ENCODE peak calls at places on chromosome 18, in four cellular contexts. Y is psoas muscle, K is HepG2, G is H7. F is an unnamed sample.

GRCh38 chr18:41077076-41077475 is 878.0 kb upstream of the PIK3C3 start:
- DNase-seq in G (no peak), K (no peak), Y (no peak), F (no peak)

GRCh38 chr18:46341989-46342525 is 237.9 kb downstream of the HAUS1 start:
- DNase-seq in K (no peak), Y (no peak), G (no peak), F (no peak)

GRCh38 chr18:8825273-8825672 is 119.9 kb downstream of the MTCL1 start:
- DNase-seq in G (no peak), Y (no peak), K (no peak), F (no peak)

GRCh38 chr18:44819944-44820510 is 139.3 kb downstream of the SETBP1 start:
- DNase-seq in Y (peak; percentile 83), G (peak; percentile 32), K (no peak), F (no peak)

GRCh38 chr18:9701604-9702324 is 6.3 kb upstream of the RAB31 start:
- DNase-seq in K (no peak), Y (no peak), G (no peak), F (no peak)

GRCh38 chr18:24530630-24531111 is 70.2 kb downstream of the HRH4 start:
- DNase-seq in Y (no peak), K (no peak), G (no peak), F (no peak)

GRCh38 chr18:72460210-72460680 is 83.9 kb downstream of the CBLN2 start:
- DNase-seq in G (no peak), Y (no peak), K (no peak), F (no peak)

GRCh38 chr18:5527603-5528002 is 16.2 kb downstream of the EPB41L3 start:
- DNase-seq in K (no peak), G (no peak), Y (peak; percentile 53), F (peak; percentile 65)

GRCh38 chr18:55447672-55448018 is 140.3 kb downstream of the TCF4 start:
- DNase-seq in Y (no peak), K (no peak), G (no peak), F (no peak)

GRCh38 chr18:50970006-50970405 is 2.2 kb downstream of the ELAC1 start:
- DNase-seq in K (no peak), Y (no peak), G (no peak), F (no peak)

GRCh38 chr18:56851774-56852173 is 200.6 kb downstream of the WDR7 start:
- DNase-seq in Y (no peak), G (no peak), K (no peak), F (no peak)

GRCh38 chr18:45856526-45856925 is 31.1 kb downstream of the SIGLEC15 start:
- DNase-seq in G (no peak), K (no peak), Y (no peak), F (peak; percentile 36)

GRCh38 chr18:395481-396250 is 104.8 kb downstream of the COLEC12 start:
- DNase-seq in K (no peak), G (no peak), Y (no peak), F (peak; percentile 53)

GRCh38 chr18:51123046-51123395 is 74.5 kb downstream of the MEX3C start:
- DNase-seq in Y (no peak), K (no peak), G (no peak), F (no peak)

GRCh38 chr18:21115519-21116411 is 4.2 kb upstream of the ROCK1 start:
- DNase-seq in G (peak; percentile 45), K (no peak), Y (no peak), F (no peak)

GRCh38 chr18:57107141-57107832 is 39.6 kb upstream of the BOD1L2 start:
- DNase-seq in K (peak; percentile 11), Y (no peak), G (peak; percentile 32), F (peak; percentile 2)

GRCh38 chr18:9628984-9629383 is 14.6 kb upstream of the PPP4R1 start:
- DNase-seq in K (no peak), G (no peak), Y (no peak), F (no peak)

GRCh38 chr18:21803495-21803894 is 62.9 kb downstream of the MIB1 start:
- DNase-seq in Y (no peak), K (peak; percentile 63), G (no peak), F (no peak)

GRCh38 chr18:46676162-46676830 is 19.3 kb upstream of the LOXHD1 start:
- DNase-seq in G (no peak), Y (no peak), K (no peak), F (no peak)

GRCh38 chr18:9760641-9761040 is 52.5 kb downstream of the RAB31 start:
- DNase-seq in K (no peak), G (no peak), Y (no peak), F (no peak)

GRCh38 chr18:36326771-36327170 is 29.3 kb downstream of the FHOD3 start:
- DNase-seq in Y (no peak), G (no peak), K (no peak), F (no peak)
- H3K4me3 ChIP-seq in Y (no peak overlapping the region), G (no peak overlapping the region), K (no peak overlapping the region), F (no peak overlapping the region)

GRCh38 chr18:36191286-36191685 is 4.0 kb downstream of the MOCOS start:
- DNase-seq in G (no peak), Y (no peak), K (no peak), F (no peak)
- H3K4me3 ChIP-seq in G (no peak overlapping the region), Y (no peak overlapping the region), K (no peak overlapping the region), F (no peak overlapping the region)

DNA sequence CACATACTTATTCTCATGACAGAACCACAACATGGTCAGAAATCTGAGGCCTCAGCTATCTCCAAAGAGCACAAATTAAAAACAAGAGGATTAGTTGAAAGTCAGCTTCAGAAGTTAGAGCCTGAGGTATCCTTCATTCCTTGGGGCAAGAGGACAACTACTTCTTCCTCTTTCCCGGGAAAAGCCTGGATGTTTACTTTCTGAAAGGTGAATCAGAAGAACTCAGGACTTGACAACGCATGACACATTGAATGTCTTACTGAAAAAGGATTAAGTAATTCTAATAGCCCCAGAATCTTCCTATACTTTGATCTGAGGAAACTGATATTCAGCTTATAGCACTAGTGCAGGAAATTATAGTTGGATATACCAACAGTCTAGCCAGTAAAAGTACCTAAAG is 573.2 kb downstream of the METTL4 start:
- DNase-seq in K (no peak), G (no peak), Y (no peak), F (no peak)
- H3K4me3 ChIP-seq in K (no peak overlapping the region), G (no peak overlapping the region), Y (no peak overlapping the region), F (no peak overlapping the region)

DNA sequence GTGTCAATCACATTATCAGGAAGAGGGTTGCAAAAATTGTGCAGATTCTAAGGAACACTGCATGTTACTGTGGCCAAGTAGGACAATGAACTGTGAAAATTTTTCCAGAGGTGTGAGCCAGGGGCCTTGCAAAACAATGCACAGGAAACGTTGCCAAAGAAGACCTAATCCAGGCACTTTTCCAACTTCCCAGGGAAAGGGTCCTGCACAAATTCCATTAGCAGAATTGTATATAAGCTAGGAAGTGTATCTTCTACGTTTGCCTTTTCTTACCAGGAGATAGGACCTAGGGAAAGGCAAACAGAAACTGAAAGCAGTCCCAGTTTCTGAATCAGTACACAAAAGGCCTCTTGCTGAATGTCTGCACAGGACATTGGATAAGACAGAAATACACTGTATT is 1888.3 kb upstream of the CELF4 start:
- DNase-seq in K (peak; percentile 30), Y (no peak), G (no peak), F (peak; percentile 13)
- H3K4me3 ChIP-seq in K (no peak overlapping the region), Y (no peak overlapping the region), G (no peak overlapping the region), F (peak overlapping the region; percentile 44)

GRCh38 chr18:79459946-79460345 is 64.2 kb downstream of the NFATC1 start:
- DNase-seq in G (no peak), K (no peak), Y (no peak), F (no peak)

GRCh38 chr18:79458131-79458838 is 62.6 kb downstream of the NFATC1 start:
- DNase-seq in K (peak; percentile 43), Y (peak; percentile 74), G (peak; percentile 72), F (peak; percentile 20)

GRCh38 chr18:79460445-79461300 is 64.9 kb downstream of the NFATC1 start:
- DNase-seq in Y (no peak), G (peak; percentile 77), K (no peak), F (no peak)

GRCh38 chr18:79457652-79458051 is 61.9 kb downstream of the NFATC1 start:
- DNase-seq in G (no peak), K (no peak), Y (no peak), F (no peak)

DNA sequence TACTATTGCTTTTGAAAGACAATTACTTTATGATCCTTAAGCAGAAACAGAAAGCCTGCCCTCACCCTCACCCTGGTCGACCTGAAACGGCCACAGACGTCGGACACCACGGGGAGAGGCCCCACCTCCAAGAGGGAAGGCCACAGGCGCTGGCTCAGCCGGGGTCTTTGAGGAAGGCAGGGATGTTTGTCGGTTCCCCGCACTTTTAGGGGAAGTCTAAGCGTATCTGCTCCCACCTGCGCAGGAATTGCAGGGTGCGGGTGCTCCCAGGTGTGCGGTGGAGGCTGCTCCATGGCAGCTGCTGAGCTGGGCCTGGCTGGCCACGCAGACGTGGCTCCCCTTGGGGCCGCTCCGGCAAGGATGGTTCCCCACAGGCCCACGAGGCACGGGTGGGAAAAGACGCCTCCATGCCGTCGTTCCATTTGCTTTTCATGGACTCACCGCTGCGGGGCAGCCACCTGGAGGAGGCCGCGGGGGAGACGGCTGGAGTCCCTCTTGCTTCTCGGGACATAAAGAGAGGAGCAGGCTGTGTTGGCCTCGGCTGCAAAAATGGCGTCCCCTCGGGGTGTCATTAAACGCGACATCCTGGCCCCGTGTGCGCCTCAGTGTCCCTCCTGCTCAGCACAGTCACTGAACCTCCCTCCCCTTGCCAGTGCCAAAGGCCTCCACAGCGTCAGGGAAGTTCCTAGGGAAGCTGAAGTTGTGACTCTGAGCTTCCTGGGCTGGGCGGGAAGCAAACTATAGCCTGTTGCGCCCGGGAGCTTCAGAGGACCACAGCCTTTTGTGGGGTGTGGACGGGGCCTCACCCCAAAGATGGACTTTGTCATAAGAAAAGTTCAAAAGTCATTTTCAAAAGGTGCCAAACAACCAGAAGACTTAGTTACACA is 63.4 kb downstream of the NFATC1 start:
- DNase-seq in Y (no peak), G (peak; percentile 72), K (no peak), F (no peak)
- H3K4me3 ChIP-seq in Y (peak overlapping the region; percentile 4), G (no peak overlapping the region), K (no peak overlapping the region), F (no peak overlapping the region)

DNA sequence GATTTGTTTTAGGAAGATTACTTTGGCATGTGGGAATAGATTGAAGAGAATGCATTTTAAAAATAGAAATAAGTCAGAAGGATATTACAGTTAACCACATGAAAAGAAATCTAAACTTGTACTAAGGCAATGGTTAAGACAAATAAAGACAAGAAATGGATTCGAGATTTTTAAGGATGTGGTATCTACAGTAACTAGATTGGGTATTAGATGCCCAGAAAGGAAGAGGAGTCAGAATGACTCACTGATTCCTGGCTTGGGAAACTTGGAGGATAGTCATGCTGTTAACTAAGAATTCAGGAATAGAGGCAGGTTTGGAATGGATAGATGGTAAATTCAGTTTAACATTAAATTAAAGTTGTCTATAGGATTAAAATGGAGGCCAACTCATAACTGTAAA is 55.9 kb downstream of the METTL4 start:
- DNase-seq in G (no peak), K (no peak), Y (no peak), F (peak; percentile 38)
- H3K4me3 ChIP-seq in G (no peak overlapping the region), K (no peak overlapping the region), Y (no peak overlapping the region), F (no peak overlapping the region)

GRCh38 chr18:52766002-52766540 is 426.1 kb downstream of the DCC start:
- DNase-seq in Y (no peak), K (no peak), G (no peak), F (no peak)
- H3K4me3 ChIP-seq in Y (no peak overlapping the region), K (no peak overlapping the region), G (no peak overlapping the region), F (no peak overlapping the region)

GRCh38 chr18:3217930-3218647 is 1.7 kb downstream of the MYOM1 start:
- DNase-seq in K (peak; percentile 96), Y (no peak), G (peak; percentile 37), F (no peak)
- H3K4me3 ChIP-seq in K (no peak overlapping the region), Y (peak overlapping the region; percentile 79), G (no peak overlapping the region), F (no peak overlapping the region)

DNA sequence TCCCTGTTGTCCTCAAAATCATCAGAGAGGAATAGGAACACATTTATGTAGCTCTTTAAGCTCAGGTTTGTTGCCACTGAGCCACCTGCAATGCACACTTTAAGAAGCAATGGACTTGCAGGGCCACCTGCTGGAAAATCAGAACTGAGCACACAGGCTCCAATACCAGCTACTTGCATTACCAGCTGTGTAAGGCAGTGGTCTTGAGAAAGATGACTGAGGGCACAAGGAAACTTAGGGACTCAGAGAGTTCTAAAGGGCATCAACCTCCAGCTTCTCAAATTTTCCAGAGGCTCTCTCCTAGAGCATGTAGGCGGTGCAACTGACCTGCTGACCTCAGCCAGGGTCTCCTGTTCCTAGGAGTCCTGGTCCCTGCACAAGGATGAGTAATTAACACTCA is 2.5 kb upstream of the CNDP2 start:
- DNase-seq in K (peak; percentile 68), Y (no peak), G (no peak), F (peak; percentile 20)
- H3K4me3 ChIP-seq in K (no peak overlapping the region), Y (no peak overlapping the region), G (no peak overlapping the region), F (no peak overlapping the region)

F was measured in AG04450.